ENCODE peak calls at places on chromosomes 11 and 22, in seven cellular contexts. U is GM04504, E is lung microvascular endothelial cell, J is fibroblast of lung, D is NCI-H345, C is GM03348, H is mammary epithelial cell. R is an unnamed sample.

GRCh38 chr22:27405672-27406388 is 395.7 kb downstream of the MN1 start:
- DNase-seq in E (peak; percentile 68), H (peak; percentile 45), D (no peak), J (peak; percentile 37), U (no peak), C (peak; percentile 83), R (peak; percentile 50)

GRCh38 chr11:124640660-124641059 is 18.0 kb downstream of the TBRG1 start:
- DNase-seq in U (no peak), D (no peak), E (no peak), H (peak; percentile 38), J (no peak), C (no peak), R (no peak)

GRCh38 chr11:112271242-112271641 is 10.6 kb upstream of the PLET1 start:
- DNase-seq in C (no peak), U (no peak), J (no peak), E (no peak), D (no peak), H (no peak), R (no peak)

GRCh38 chr22:35128637-35129036 is 62.7 kb downstream of the ISX start:
- DNase-seq in D (no peak), E (no peak), U (no peak), J (no peak), C (no peak), H (no peak), R (no peak)

GRCh38 chr11:126990716-126991480 is 9.7 kb downstream of the KIRREL3 start:
- DNase-seq in H (no peak), U (no peak), D (no peak), E (no peak), J (no peak), C (peak; percentile 39), R (no peak)

GRCh38 chr22:43777204-43777671 is 34.9 kb downstream of the EFCAB6 start:
- DNase-seq in C (peak; percentile 76), D (no peak), E (no peak), J (peak; percentile 47), U (peak; percentile 48), H (peak; percentile 79), R (no peak)

GRCh38 chr11:110434952-110435779 is 5.4 kb downstream of the FDX1 start:
- DNase-seq in E (peak; percentile 30), J (peak; percentile 8), U (no peak), D (no peak), H (peak; percentile 22), C (no peak), R (no peak)

GRCh38 chr11:15901046-15901445 is 455.3 kb downstream of the SOX6 start:
- DNase-seq in D (no peak), U (no peak), C (no peak), J (no peak), E (no peak), H (no peak), R (peak; percentile 24)

GRCh38 chr11:44430140-44430539 is 120.2 kb upstream of the ALX4 start:
- DNase-seq in U (no peak), D (no peak), E (no peak), J (no peak), H (peak; percentile 65), C (no peak), R (no peak)

R was measured in progenitor cell of endocrine pancreas.